ENCODE peak calls at places on chromosome X, in ten cellular contexts. D, G, X, O, R, L, E, I, N and K are unnamed samples. For H4K20me1, the result is how much of the 10 kb centered on the place peaks cover.

GRCh38 chrX:77565278-77565677 is 118.1 kb downstream of the FGF16 start:
- DNase-seq in R (no peak), D (no peak), L (no peak), I (no peak), X (no peak), O (no peak), N (no peak), G (no peak), E (no peak), K (no peak)

GRCh38 chrX:124358796-124359386 is 12.5 kb downstream of the SH2D1A start:
- DNase-seq in X (no peak), R (no peak), G (no peak), I (no peak), L (no peak), D (no peak), O (no peak), E (no peak), N (no peak), K (no peak)

GRCh38 chrX:49618574-49618973 is 19.8 kb downstream of the GAGE1 start:
- DNase-seq in X (no peak), G (no peak), N (no peak), O (no peak), I (no peak), E (no peak), L (no peak), R (no peak), D (no peak), K (no peak)

GRCh38 chrX:110006826-110007375 is 4.0 kb downstream of the TMEM164 start:
- DNase-seq in X (no peak), I (peak), G (no peak), O (no peak), R (no peak), E (peak), D (no peak), N (peak), L (peak), K (no peak)

GRCh38 chrX:135345328-135345645 is 36.0 kb downstream of the ETDC start:
- DNase-seq in D (no peak), E (peak), X (no peak), N (peak), I (peak), R (peak), O (no peak), G (peak), L (peak), K (no peak)

GRCh38 chrX:24090300-24091200 is 35.8 kb downstream of the EIF2S3 start:
- DNase-seq in G (no peak), L (no peak), D (no peak), R (no peak), O (no peak), I (no peak), X (no peak), N (no peak), E (no peak), K (no peak)

GRCh38 chrX:9471571-9471985 is 6.7 kb downstream of the TBL1X start:
- DNase-seq in R (no peak), G (no peak), D (no peak), O (no peak), X (no peak), N (no peak), I (no peak), L (peak), E (no peak), K (no peak)

GRCh38 chrX:135411893-135412292 is 9.9 kb upstream of the SMIM10L2A start:
- DNase-seq in L (peak), X (no peak), N (peak), D (no peak), E (peak), G (no peak), I (peak), R (no peak), O (no peak), K (no peak)

GRCh38 chrX:49656554-49656953 is 39.2 kb downstream of the PAGE1 start:
- DNase-seq in G (no peak), L (no peak), D (no peak), E (no peak), I (no peak), O (no peak), N (no peak), R (no peak), X (no peak), K (no peak)

GRCh38 chrX:1072637-1073377 is 139.6 kb downstream of the CRLF2 start:
- DNase-seq in E (no peak), R (no peak), X (peak), I (no peak), G (no peak), N (no peak), L (no peak), D (peak), O (peak), K (peak)

GRCh38 chrX:132409780-132410556 is 78.9 kb downstream of the MBNL3 start:
- DNase-seq in L (no peak), E (no peak), N (no peak), I (no peak), O (no peak), D (no peak), G (no peak), X (no peak), R (no peak), K (no peak)

GRCh38 chrX:49840679-49841078 is 11.6 kb downstream of the PAGE4 start:
- DNase-seq in E (peak), X (peak), N (peak), G (peak), I (peak), R (no peak), O (peak), L (peak), D (peak), K (peak)

DNA sequence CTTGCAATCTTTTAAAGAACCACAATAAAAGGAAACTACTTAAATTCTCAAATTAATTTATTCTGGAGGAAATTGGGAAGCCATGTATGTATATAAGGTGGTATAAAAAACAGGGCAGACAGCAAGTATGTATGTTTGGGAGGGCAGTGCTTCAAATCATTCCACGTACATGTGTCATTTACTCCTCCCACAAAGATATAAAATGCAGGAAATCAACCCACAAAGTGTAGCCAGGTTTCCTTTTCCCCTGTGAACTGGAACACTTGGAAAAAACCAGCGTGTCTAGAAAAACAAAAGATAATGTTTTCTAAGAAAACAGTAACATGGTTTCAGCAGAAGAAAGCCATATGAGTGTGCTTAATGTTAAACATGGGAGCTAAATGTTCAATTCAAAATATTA is 156.7 kb upstream of the FAM47A start:
- DNase-seq in I (peak), L (no peak), D (no peak), E (no peak), X (no peak), G (no peak), N (no peak), O (no peak), R (no peak), K (no peak)
- TF ChIP-seq CTCF in I (no peak), L (no peak), D (no peak), E (no peak), X (no peak), G (no peak), N (no peak), O (no peak), R (no peak), K (no peak)

GRCh38 chrX:2486476-2487133 is 14.2 kb downstream of the DHRSX start:
- DNase-seq in N (no peak), I (no peak), X (no peak), D (no peak), E (no peak), G (no peak), O (no peak), L (no peak), R (no peak), K (no peak)
- H4K20me1 ChIP-seq in N (under half), I (under half), X (under half), D (under half), E (under half), G (under half), O (under half), L (under half), R (under half), K (under half)

GRCh38 chrX:40284852-40285251 is 187.1 kb upstream of the BCOR start:
- DNase-seq in I (no peak), G (no peak), R (no peak), N (no peak), O (no peak), L (no peak), E (no peak), D (no peak), X (no peak), K (no peak)

GRCh38 chrX:40282901-40283674 is 185.3 kb upstream of the BCOR start:
- DNase-seq in E (peak), D (no peak), R (peak), G (no peak), N (no peak), O (no peak), I (no peak), L (peak), X (no peak), K (no peak)

GRCh38 chrX:40282348-40282747 is 184.6 kb upstream of the BCOR start:
- DNase-seq in O (no peak), I (no peak), N (no peak), R (no peak), L (no peak), G (no peak), D (no peak), X (no peak), E (no peak), K (no peak)

GRCh38 chrX:40285876-40286275 is 188.1 kb upstream of the BCOR start:
- DNase-seq in N (no peak), G (no peak), E (no peak), O (no peak), I (no peak), L (no peak), X (no peak), D (no peak), R (no peak), K (no peak)

DNA sequence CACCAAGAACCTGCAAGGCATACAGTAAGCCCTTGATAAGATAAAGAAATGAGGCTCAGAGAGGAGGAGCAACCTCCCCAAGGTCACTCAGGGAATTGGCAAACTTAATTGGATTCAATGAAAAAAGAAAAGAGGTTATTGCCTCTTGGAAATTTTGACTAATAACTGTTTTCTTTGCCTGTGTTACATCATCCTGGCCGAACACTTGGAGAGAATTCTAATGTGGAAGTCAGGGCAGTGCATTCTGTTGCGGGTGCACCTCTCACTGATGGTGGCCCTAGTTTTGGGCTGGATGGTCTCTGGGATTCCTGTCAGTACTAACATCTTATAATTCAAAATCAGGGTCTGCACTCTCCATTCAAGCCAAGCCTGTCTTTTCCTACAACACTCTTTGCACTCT is 186.2 kb upstream of the BCOR start:
- DNase-seq in X (no peak), L (no peak), O (no peak), N (no peak), D (no peak), I (no peak), E (no peak), R (no peak), G (no peak), K (no peak)
- TF ChIP-seq CTCF in X (no peak), L (no peak), O (no peak), N (no peak), D (no peak), I (no peak), E (no peak), R (no peak), G (no peak), K (no peak)

GRCh38 chrX:44915361-44915868 is 42.4 kb downstream of the KDM6A start:
- DNase-seq in E (peak), R (no peak), G (no peak), L (peak), X (no peak), D (no peak), N (no peak), I (no peak), O (no peak), K (no peak)
- H4K20me1 ChIP-seq in E (under half), R (half or more), G (under half), L (under half), X (under half), D (under half), N (under half), I (under half), O (under half), K (under half)

GRCh38 chrX:16834811-16835210 is 35.4 kb downstream of the RBBP7 start:
- DNase-seq in G (no peak), L (no peak), O (peak), D (no peak), X (no peak), R (no peak), N (no peak), E (no peak), I (no peak), K (no peak)

GRCh38 chrX:16839852-16840460 is 30.2 kb downstream of the RBBP7 start:
- DNase-seq in I (peak), L (peak), X (no peak), G (peak), N (peak), E (peak), O (peak), R (no peak), D (no peak), K (no peak)

GRCh38 chrX:16839224-16839851 is 30.8 kb downstream of the RBBP7 start:
- DNase-seq in D (no peak), E (no peak), X (no peak), G (no peak), I (no peak), R (no peak), L (no peak), O (peak), N (no peak), K (no peak)

GRCh38 chrX:16838202-16839066 is 31.7 kb downstream of the RBBP7 start:
- DNase-seq in R (peak), G (peak), L (peak), N (peak), I (no peak), E (peak), O (peak), D (no peak), X (no peak), K (no peak)

GRCh38 chrX:16836371-16836770 is 33.8 kb downstream of the RBBP7 start:
- DNase-seq in G (peak), X (no peak), R (no peak), D (no peak), I (peak), E (peak), N (no peak), L (peak), O (peak), K (peak)
- TF ChIP-seq CTCF in G (peak), X (peak), R (peak), D (peak), I (peak), E (peak), N (peak), L (peak), O (peak), K (peak)